ENCODE peak calls at places on chromosomes 7 and 10, in ten cellular contexts. S, Y, B, R, G, E, T, M, Q and W are unnamed samples.

GRCh38 chr7:76220185-76221057 is 18.7 kb downstream of the SRRM3 start:
- DNase-seq in G (no peak), E (peak; percentile 87), T (no peak), R (no peak), Q (peak; percentile 73), S (no peak), B (peak; percentile 49), Y (no peak), M (peak; percentile 75), W (no peak)

GRCh38 chr10:112446055-112446854 is 459 bp downstream of the ZDHHC6 start:
- DNase-seq in Q (no peak), E (peak; percentile 16), T (peak; percentile 8), B (no peak), R (peak; percentile 37), Y (no peak), S (no peak), M (peak; percentile 53), G (no peak), W (no peak)

GRCh38 chr10:4073912-4074311 is 288.9 kb upstream of the KLF6 start:
- DNase-seq in T (no peak), E (peak; percentile 85), Q (no peak), S (no peak), B (no peak), R (peak; percentile 77), M (peak; percentile 76), Y (no peak), G (no peak), W (no peak)

GRCh38 chr7:1248077-1248458 is 15.4 kb downstream of the UNCX start:
- DNase-seq in E (no peak), T (peak; percentile 31), Y (no peak), G (no peak), B (no peak), M (no peak), Q (no peak), R (no peak), S (no peak), W (no peak)

GRCh38 chr10:53765311-53765710 is 992.7 kb upstream of the MBL2 start:
- DNase-seq in Y (no peak), R (peak; percentile 69), M (no peak), Q (no peak), B (no peak), S (no peak), E (no peak), G (no peak), T (no peak), W (no peak)

GRCh38 chr10:108901766-108902365 is 1021.4 kb downstream of the XPNPEP1 start:
- DNase-seq in E (no peak), G (no peak), R (no peak), Y (no peak), B (no peak), Q (no peak), S (no peak), T (no peak), M (no peak), W (no peak)

GRCh38 chr10:95346715-95347401 is 56.1 kb upstream of the PDLIM1 start:
- DNase-seq in R (no peak), Y (no peak), M (no peak), T (no peak), G (no peak), Q (peak; percentile 15), S (no peak), B (peak; percentile 99), E (peak; percentile 50), W (no peak)

GRCh38 chr10:79298403-79299244 is 48.6 kb upstream of the PPIF start:
- DNase-seq in T (no peak), G (peak; percentile 84), R (peak; percentile 85), E (peak; percentile 80), Q (peak; percentile 84), S (peak; percentile 91), B (peak; percentile 65), M (no peak), Y (no peak), W (no peak)

GRCh38 chr10:114691442-114691941 is 33.4 kb upstream of the ABLIM1 start:
- DNase-seq in E (peak; percentile 50), Y (no peak), G (no peak), T (no peak), B (peak; percentile 28), Q (no peak), R (peak; percentile 67), M (no peak), S (no peak), W (no peak)

GRCh38 chr7:111564078-111564477 is 1.8 kb upstream of the IMMP2L start:
- DNase-seq in B (no peak), S (no peak), E (no peak), R (no peak), G (no peak), Y (no peak), T (no peak), Q (no peak), M (no peak), W (no peak)

GRCh38 chr7:111559665-111560064 is 2.6 kb downstream of the IMMP2L start:
- DNase-seq in B (no peak), Y (no peak), G (no peak), E (no peak), R (no peak), T (no peak), S (no peak), Q (no peak), M (no peak), W (no peak)

GRCh38 chr7:111561909-111562732 is at the start of gene IMMP2L:
- DNase-seq in Q (peak; percentile 85), E (peak; percentile 86), B (peak; percentile 74), R (peak; percentile 90), Y (peak; percentile 46), S (peak; percentile 65), M (peak; percentile 96), T (peak; percentile 91), G (peak; percentile 83), W (peak; percentile 87)

GRCh38 chr7:111560773-111561658 is 1.3 kb downstream of the IMMP2L start:
- DNase-seq in G (no peak), B (peak; percentile 9), R (peak; percentile 79), S (no peak), Y (no peak), M (no peak), E (peak; percentile 68), T (no peak), Q (peak; percentile 28), W (no peak)

DNA sequence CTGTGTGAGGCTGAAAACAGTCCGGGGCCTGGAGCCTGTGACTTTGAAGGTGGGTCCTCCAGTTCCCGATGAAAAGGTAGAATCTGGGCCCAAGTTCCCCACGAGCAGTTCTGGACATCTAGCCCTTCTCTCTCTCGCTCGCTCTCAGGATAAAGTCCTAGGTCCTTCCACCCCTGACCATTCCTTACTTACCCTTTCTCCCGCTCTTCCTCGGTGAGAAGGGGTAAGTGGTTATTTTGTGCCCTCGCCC is 708 bp downstream of the IMMP2L start:
- DNase-seq in T (peak; percentile 15), R (no peak), G (no peak), Q (no peak), M (no peak), S (no peak), B (no peak), E (no peak), Y (no peak), W (no peak)
- H3K27ac ChIP-seq in T (peak overlapping the region; percentile 74), R (peak overlapping the region; percentile 83), G (peak overlapping the region; percentile 84), Q (peak overlapping the region; percentile 99), M (peak overlapping the region; percentile 90), S (no peak overlapping the region), B (peak overlapping the region; percentile 77), E (no peak overlapping the region), Y (peak overlapping the region; percentile 84), W (peak overlapping the region; percentile 72)

GRCh38 chr10:110353244-110354119 is 48.8 kb upstream of the SMNDC1 start:
- DNase-seq in B (no peak), Y (no peak), Q (peak; percentile 80), G (no peak), S (peak; percentile 74), T (no peak), M (no peak), E (peak; percentile 67), R (peak; percentile 99), W (no peak)
- TF ChIP-seq CTCF in B (no peak), Y (no peak), Q (no peak), G (no peak), S (peak; percentile 28), T (no peak), M (no peak), E (no peak), R (peak; percentile 69), W (no peak)

DNA sequence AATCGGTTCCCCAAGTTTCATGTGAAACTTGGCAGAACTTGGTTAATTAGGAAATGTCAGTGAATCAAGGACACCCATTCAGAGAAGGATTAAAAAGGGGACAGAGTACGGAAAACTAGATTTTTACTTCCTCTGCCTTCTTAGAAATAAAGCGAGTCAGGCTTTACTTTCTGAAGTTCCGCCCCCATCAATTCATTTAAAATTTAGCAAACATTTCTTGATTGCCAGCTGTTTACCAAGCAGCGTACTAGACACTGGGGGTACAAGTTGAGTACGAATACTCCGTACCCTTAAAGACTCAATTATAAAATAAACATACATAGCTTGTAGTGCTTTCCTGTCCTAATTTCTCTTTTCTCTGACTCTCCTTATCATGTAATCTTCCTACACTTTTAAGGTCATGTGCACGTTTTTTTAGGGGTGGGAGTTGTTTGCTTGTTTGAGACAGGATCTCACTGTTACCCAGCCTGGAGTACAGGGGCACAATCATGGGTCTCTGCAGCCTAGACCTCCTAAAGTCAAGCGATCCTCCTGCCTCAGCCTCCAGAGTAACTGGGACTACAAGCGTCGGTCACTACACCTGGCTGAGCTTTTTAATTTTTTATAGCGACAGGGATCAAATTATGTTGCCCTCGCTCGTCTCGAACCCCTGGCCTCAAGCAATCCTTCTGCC is 704 bp upstream of the ABI1 start:
- DNase-seq in Y (no peak), B (no peak), E (no peak), M (no peak), Q (no peak), R (no peak), S (no peak), G (no peak), T (no peak), W (no peak)
- H3K27ac ChIP-seq in Y (no peak overlapping the region), B (no peak overlapping the region), E (no peak overlapping the region), M (no peak overlapping the region), Q (peak overlapping the region; percentile 65), R (peak overlapping the region; percentile 99), S (no peak overlapping the region), G (peak overlapping the region; percentile 93), T (peak overlapping the region; percentile 63), W (no peak overlapping the region)

DNA sequence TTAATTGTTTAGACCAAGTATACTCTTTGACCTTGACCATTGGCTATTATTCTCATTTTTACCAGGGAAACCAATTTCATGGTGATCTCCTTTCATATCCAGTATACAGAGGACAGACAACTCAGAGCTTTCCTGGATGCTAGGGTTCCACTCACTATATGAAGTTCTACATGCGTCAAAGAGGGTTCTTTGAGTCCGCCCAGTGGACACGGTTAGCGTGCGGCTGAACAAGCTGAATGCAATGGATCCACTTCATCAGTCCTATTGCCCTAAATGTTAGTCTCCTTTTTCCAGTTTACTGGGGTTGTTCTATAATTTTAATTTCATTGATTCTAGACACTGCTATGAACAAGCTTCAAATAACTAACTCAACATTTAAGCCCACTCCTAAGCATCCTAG is 162.4 kb upstream of the PCLO start:
- DNase-seq in Y (no peak), R (no peak), Q (peak; percentile 3), S (no peak), E (no peak), T (no peak), M (no peak), B (no peak), G (no peak), W (no peak)
- TF ChIP-seq CTCF in Y (no peak), R (no peak), Q (no peak), S (no peak), E (no peak), T (no peak), M (no peak), B (no peak), G (no peak), W (no peak)